ENCODE peak calls at places on chromosomes 12 and 14, in eight cellular contexts. N, R, Z, Q, C, J, X and F are unnamed samples.

GRCh38 chr12:2112401-2112800 is 59.6 kb downstream of the CACNA1C start:
- DNase-seq in Z (peak), C (no peak), R (no peak), Q (no peak), X (no peak), J (no peak), N (no peak), F (no peak)

GRCh38 chr12:77795699-77796098 is 35.0 kb upstream of the NAV3 start:
- DNase-seq in X (no peak), R (no peak), J (peak), N (peak), Z (no peak), C (no peak), Q (no peak), F (no peak)

GRCh38 chr14:59811850-59812249 is 58.7 kb downstream of the RTN1 start:
- DNase-seq in Z (no peak), Q (no peak), N (no peak), J (no peak), R (no peak), C (no peak), X (no peak), F (no peak)

GRCh38 chr12:26845057-26845666 is 12.2 kb upstream of the ITPR2 start:
- DNase-seq in X (peak), C (no peak), Z (peak), N (peak), J (peak), Q (peak), R (no peak), F (no peak)

GRCh38 chr14:52314521-52315354 is 626 bp downstream of the PTGER2 start:
- DNase-seq in Q (no peak), C (no peak), J (peak), Z (peak), R (no peak), X (peak), N (no peak), F (no peak)

GRCh38 chr14:77181603-77182437 is at the start of gene TMEM63C:
- DNase-seq in Q (no peak), Z (peak), X (no peak), C (peak), R (peak), J (no peak), N (no peak), F (peak)

GRCh38 chr12:28799337-28799736 is 349.7 kb upstream of the FAR2 start:
- DNase-seq in Q (no peak), X (no peak), C (no peak), Z (peak), J (peak), N (no peak), R (no peak), F (no peak)

GRCh38 chr12:89343127-89343526 is 9.2 kb downstream of the DUSP6 start:
- DNase-seq in J (peak), X (peak), C (no peak), Q (peak), Z (no peak), R (no peak), N (peak), F (no peak)

GRCh38 chr14:106694638-106695393 is 1168.4 kb downstream of the TMEM121 start:
- DNase-seq in Z (peak), Q (no peak), N (no peak), R (peak), C (peak), X (peak), J (no peak), F (peak)

GRCh38 chr12:114701104-114701414 is 17.1 kb upstream of the TBX3 start:
- DNase-seq in X (no peak), R (no peak), N (no peak), J (no peak), Q (no peak), Z (no peak), C (peak), F (no peak)

GRCh38 chr12:77392467-77392866 is 327.1 kb upstream of the E2F7 start:
- DNase-seq in Z (no peak), J (no peak), C (no peak), R (no peak), N (no peak), X (no peak), Q (no peak), F (no peak)

GRCh38 chr12:6116481-6117021 is 7.9 kb downstream of the VWF start:
- DNase-seq in N (no peak), J (no peak), Q (no peak), R (no peak), Z (no peak), C (peak), X (peak), F (no peak)

GRCh38 chr12:110338754-110339153 is 57.7 kb downstream of the ATP2A2 start:
- DNase-seq in X (no peak), Z (no peak), Q (no peak), C (no peak), J (no peak), R (no peak), N (no peak), F (no peak)

GRCh38 chr12:100141666-100141997 is 1.0 kb downstream of the BLTP3B start:
- DNase-seq in N (peak), R (peak), X (no peak), Q (no peak), C (peak), J (peak), Z (no peak), F (no peak)

GRCh38 chr12:100141998-100142850 is 450 bp downstream of the BLTP3B start:
- DNase-seq in R (peak), X (peak), Z (peak), N (no peak), J (peak), C (no peak), Q (no peak), F (no peak)

GRCh38 chr12:100142851-100143559 is at the start of gene BLTP3B:
- DNase-seq in Q (peak), Z (peak), X (peak), R (peak), N (peak), C (peak), J (peak), F (no peak)

GRCh38 chr12:100146252-100146651 is 3.6 kb upstream of the BLTP3B start:
- DNase-seq in Z (no peak), R (no peak), X (no peak), Q (no peak), N (no peak), J (no peak), C (no peak), F (no peak)

DNA sequence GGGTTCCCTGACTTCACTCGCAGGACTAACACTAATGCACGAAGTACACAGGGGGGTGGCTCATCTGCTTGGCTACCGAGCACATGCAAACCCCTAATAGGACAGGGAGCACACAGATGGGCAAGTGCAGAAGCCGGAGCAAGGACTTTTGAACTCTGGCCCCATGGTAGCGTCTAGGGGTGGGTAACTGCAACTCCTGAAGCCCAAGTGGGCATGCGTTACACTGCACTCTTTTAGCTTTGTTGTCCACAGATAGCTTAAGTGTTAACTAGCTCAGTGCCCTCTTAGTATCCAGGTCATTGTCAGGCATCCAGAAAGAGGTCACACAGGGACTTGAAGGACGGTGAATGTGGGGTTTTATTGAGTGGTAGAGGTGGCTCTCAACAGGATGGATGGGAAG is 3.0 kb upstream of the BLTP3B start:
- DNase-seq in R (no peak), C (no peak), Z (no peak), Q (no peak), J (no peak), N (no peak), X (no peak), F (no peak)
- TF ChIP-seq CTCF in R (no peak), C (no peak), Z (no peak), Q (no peak), J (no peak), N (no peak), X (no peak), F (no peak)

GRCh38 chr14:57435923-57436322 is 45.5 kb downstream of the NAA30 start:
- DNase-seq in C (no peak), R (no peak), Q (no peak), Z (no peak), N (no peak), X (no peak), J (no peak), F (no peak)
- TF ChIP-seq CTCF in C (no peak), R (no peak), Q (no peak), Z (no peak), N (peak), X (no peak), J (no peak), F (no peak)

GRCh38 chr12:96015672-96016071 is 19.5 kb upstream of the HAL start:
- DNase-seq in Z (peak), X (peak), J (peak), R (no peak), C (peak), Q (no peak), N (peak), F (no peak)
- TF ChIP-seq CTCF in Z (no peak), X (peak), J (peak), R (no peak), C (peak), Q (no peak), N (peak), F (peak)

GRCh38 chr12:117890137-117890536 is 78.7 kb downstream of the KSR2 start:
- DNase-seq in J (no peak), N (no peak), Z (no peak), R (no peak), C (no peak), X (no peak), Q (no peak), F (no peak)
- TF ChIP-seq CTCF in J (no peak), N (peak), Z (no peak), R (no peak), C (no peak), X (no peak), Q (no peak), F (peak)

GRCh38 chr14:87799400-87799799 is 193.6 kb downstream of the GALC start:
- DNase-seq in R (no peak), Q (no peak), J (no peak), X (no peak), N (no peak), Z (no peak), C (no peak), F (no peak)

GRCh38 chr14:87810711-87811110 is 182.3 kb downstream of the GALC start:
- DNase-seq in Z (no peak), R (no peak), Q (no peak), X (no peak), C (no peak), J (no peak), N (no peak), F (no peak)

GRCh38 chr14:87811246-87811645 is 181.7 kb downstream of the GALC start:
- DNase-seq in R (no peak), C (peak), Q (no peak), J (no peak), Z (no peak), N (no peak), X (no peak), F (no peak)

GRCh38 chr14:87800216-87800615 is 192.8 kb downstream of the GALC start:
- DNase-seq in Q (no peak), J (no peak), Z (no peak), X (no peak), R (no peak), N (no peak), C (no peak), F (no peak)

DNA sequence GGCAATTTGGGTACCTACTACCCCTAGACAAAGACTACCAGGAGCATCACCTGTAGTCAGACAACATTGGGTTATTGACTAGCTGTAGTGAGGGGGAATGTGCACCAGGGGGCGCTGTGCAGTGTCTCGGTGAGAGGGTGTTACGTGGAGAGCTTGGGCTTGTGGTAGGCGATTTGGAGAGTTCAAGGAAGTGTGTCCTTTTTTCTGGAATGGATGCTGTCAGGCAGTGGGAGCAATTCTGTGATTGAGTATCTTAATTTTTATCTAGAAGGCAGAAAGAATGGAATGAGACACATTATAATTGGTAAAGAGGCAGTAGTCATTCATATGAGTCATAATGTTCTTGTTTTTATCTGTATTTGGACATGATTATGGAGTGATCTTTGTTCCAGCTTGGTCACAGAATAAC is 187.7 kb downstream of the GALC start:
- DNase-seq in J (peak), Z (peak), C (peak), N (peak), R (no peak), X (peak), Q (peak), F (peak)
- TF ChIP-seq CTCF in J (peak), Z (no peak), C (peak), N (peak), R (peak), X (peak), Q (peak), F (peak)

DNA sequence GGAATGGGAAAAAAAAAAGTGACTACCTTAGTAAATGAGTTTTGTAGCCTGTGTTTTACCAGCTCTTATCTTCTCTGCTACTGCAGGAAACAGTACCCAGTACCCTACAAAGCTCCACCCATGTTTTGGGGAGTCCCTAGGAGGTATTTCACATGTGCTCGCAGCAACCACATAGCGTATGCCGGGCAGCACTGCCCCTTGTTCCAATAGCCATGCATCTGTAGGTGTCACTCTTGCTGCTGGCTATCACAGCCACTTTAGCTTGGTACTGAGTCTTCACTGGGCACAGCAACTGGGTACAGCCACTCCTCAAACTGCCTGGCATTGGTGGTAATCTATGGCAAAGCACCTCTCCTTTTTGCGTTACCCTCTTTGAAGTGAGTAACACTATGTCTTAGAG is 2.0 kb upstream of the MDM1 start:
- DNase-seq in C (no peak), R (no peak), J (no peak), Z (peak), N (no peak), Q (no peak), X (peak), F (no peak)
- TF ChIP-seq CTCF in C (peak), R (no peak), J (no peak), Z (no peak), N (no peak), Q (no peak), X (peak), F (peak)